ENCODE peak calls at places on chromosome 19, in four cellular contexts. A, J, X and S are unnamed samples.
A peak's percentile ranks its signal among the peaks of the same experiment; 100 is the strongest.

GRCh38 chr19:5281588-5281987 is 59.0 kb downstream of the PTPRS start:
- DNase-seq in A (peak; percentile 92), J (no peak), X (peak; percentile 78), S (no peak)

GRCh38 chr19:1832046-1832663 is 16.1 kb downstream of the REXO1 start:
- DNase-seq in A (no peak), J (no peak), X (no peak), S (no peak)

GRCh38 chr19:34363094-34363493 is 1.9 kb upstream of the GPI start:
- DNase-seq in A (no peak), J (no peak), X (no peak), S (no peak)

GRCh38 chr19:4909172-4909896 is at the start of gene UHRF1:
- DNase-seq in A (no peak), J (peak; percentile 79), X (no peak), S (peak; percentile 91)

GRCh38 chr19:2986951-2987491 is 9.7 kb downstream of the TLE6 start:
- DNase-seq in A (no peak), J (no peak), X (no peak), S (no peak)

GRCh38 chr19:38952395-38953165 is 21.8 kb downstream of the MRPS12 start:
- DNase-seq in A (no peak), J (peak; percentile 68), X (no peak), S (peak; percentile 70)

GRCh38 chr19:44903602-44904425 is 1.8 kb upstream of the APOE start:
- DNase-seq in A (peak; percentile 82), J (peak; percentile 64), X (peak; percentile 70), S (peak; percentile 65)

GRCh38 chr19:2426661-2427322 is 594 bp downstream of the TIMM13 start:
- DNase-seq in A (peak; percentile 79), J (peak; percentile 39), X (no peak), S (peak; percentile 64)

GRCh38 chr19:39680593-39680992 is 23.7 kb upstream of the LGALS14 start:
- DNase-seq in A (no peak), J (no peak), X (no peak), S (no peak)

GRCh38 chr19:8880864-8881488 is 48.8 kb downstream of the MBD3L1 start:
- DNase-seq in A (no peak), J (no peak), X (no peak), S (no peak)

GRCh38 chr19:47473336-47473735 is 1.6 kb upstream of the SLC8A2 start:
- DNase-seq in A (no peak), J (no peak), X (no peak), S (no peak)

GRCh38 chr19:41530184-41530534 is 45.8 kb upstream of the CEACAM21 start:
- DNase-seq in A (no peak), J (no peak), X (no peak), S (no peak)

GRCh38 chr19:16477311-16477710 is 5.5 kb upstream of the EPS15L1 start:
- DNase-seq in A (no peak), J (no peak), X (no peak), S (no peak)

GRCh38 chr19:58317481-58318072 is 9.2 kb upstream of the ZSCAN22 start:
- DNase-seq in A (no peak), J (peak; percentile 34), X (no peak), S (peak; percentile 33)

GRCh38 chr19:7526093-7526929 is 3.9 kb downstream of the MCOLN1 start:
- DNase-seq in A (no peak), J (no peak), X (no peak), S (no peak)

GRCh38 chr19:39515551-39516191 is 732 bp downstream of the SELENOV start:
- DNase-seq in A (no peak), J (no peak), X (no peak), S (no peak)

GRCh38 chr19:50823389-50824042 is at the start of gene KLK1:
- DNase-seq in A (no peak), J (no peak), X (no peak), S (no peak)

GRCh38 chr19:4013886-4014540 is 6.5 kb downstream of the PIAS4 start:
- DNase-seq in A (peak; percentile 66), J (no peak), X (no peak), S (no peak)

GRCh38 chr19:45168767-45169351 is 8.1 kb upstream of the NKPD1 start:
- DNase-seq in A (no peak), J (no peak), X (no peak), S (no peak)

GRCh38 chr19:23698711-23699520 is 11.9 kb upstream of the ZNF675 start:
- DNase-seq in A (no peak), J (no peak), X (no peak), S (no peak)

GRCh38 chr19:13057147-13057572 is 45.5 kb downstream of the LYL1 start:
- DNase-seq in A (no peak), J (no peak), X (no peak), S (no peak)
- H3K4me1 ChIP-seq in A (peaks cover 100% of the 10 kb centered on the region), J (peaks cover 13% of the 10 kb centered on the region), X (peaks cover 100% of the 10 kb centered on the region), S (peaks cover 82% of the 10 kb centered on the region)

GRCh38 chr19:55189424-55189823 is 9.3 kb upstream of the SYT5 start:
- DNase-seq in A (peak; percentile 87), J (no peak), X (no peak), S (no peak)

GRCh38 chr19:55186080-55186479 is 6.0 kb upstream of the SYT5 start:
- DNase-seq in A (no peak), J (no peak), X (no peak), S (no peak)

GRCh38 chr19:55193481-55193880 is 13.4 kb upstream of the SYT5 start:
- DNase-seq in A (no peak), J (no peak), X (no peak), S (no peak)

DNA sequence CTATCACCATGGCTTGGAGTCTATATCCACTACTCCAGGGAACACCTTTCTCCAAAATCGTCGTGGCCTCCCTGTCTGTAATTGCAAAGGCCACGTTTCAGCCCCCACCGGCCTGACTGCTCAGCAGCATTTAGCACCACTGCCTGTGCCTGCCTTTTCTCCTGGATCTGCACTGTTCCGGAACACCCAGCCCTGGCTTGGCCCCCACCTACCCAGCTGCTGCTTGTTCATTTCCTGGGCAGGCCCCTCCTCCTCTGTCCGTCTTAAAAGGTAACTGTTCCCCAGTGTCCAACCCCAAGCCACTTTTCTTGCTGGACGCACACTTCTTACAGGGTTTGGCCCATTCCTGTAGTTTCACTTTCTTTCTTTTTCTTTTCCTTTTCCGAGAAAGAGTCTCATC is 8.5 kb upstream of the SYT5 start:
- DNase-seq in A (no peak), J (peak; percentile 8), X (no peak), S (no peak)
- H3K4me3 ChIP-seq in A (no peak overlapping the region), J (no peak overlapping the region), X (no peak overlapping the region), S (no peak overlapping the region)

GRCh38 chr19:18839465-18840287 is 7.9 kb downstream of the UPF1 start:
- DNase-seq in A (no peak), J (no peak), X (no peak), S (no peak)
- H3K27ac ChIP-seq in A (no peak overlapping the region), J (no peak overlapping the region), X (no peak overlapping the region), S (no peak overlapping the region)

DNA sequence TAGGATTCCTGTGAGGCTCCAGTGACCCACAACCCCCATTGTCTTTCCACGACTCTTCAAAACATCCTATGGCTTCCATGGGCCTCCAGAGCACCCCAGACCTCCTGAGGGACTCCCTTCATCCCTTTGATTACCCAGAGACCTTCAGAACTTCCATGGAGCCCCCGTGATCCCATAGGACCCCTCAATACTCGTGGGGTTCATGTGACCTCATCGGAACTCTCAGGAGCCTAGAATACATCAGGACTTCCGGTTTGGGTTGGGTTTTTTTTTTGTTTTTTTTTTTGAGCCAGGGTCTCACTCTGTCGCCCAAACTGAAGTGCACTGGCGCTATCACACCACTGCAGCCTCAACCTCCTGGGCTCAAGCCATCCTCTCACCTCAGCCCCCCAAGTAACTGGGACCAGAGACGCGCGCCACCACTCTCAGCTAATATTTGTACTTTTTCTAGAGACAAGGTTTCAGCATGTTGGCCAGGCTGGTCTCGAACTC is 778 bp downstream of the ALDH16A1 start:
- DNase-seq in A (no peak), J (no peak), X (no peak), S (no peak)
- H3K4me1 ChIP-seq in A (peaks cover 16% of the 10 kb centered on the region), J (peaks cover 37% of the 10 kb centered on the region), X (peaks cover 71% of the 10 kb centered on the region), S (peaks cover 17% of the 10 kb centered on the region)

GRCh38 chr19:53554804-53555203 is 16.9 kb downstream of the ZNF331 start:
- DNase-seq in A (no peak), J (no peak), X (no peak), S (no peak)
- H3K4me3 ChIP-seq in A (peak overlapping the region; percentile 54), J (peak overlapping the region; percentile 66), X (peak overlapping the region; percentile 57), S (peak overlapping the region; percentile 61)

GRCh38 chr19:31211088-31211487 is 138.1 kb downstream of the TSHZ3 start:
- DNase-seq in A (no peak), J (no peak), X (no peak), S (no peak)

GRCh38 chr19:31214997-31215396 is 134.2 kb downstream of the TSHZ3 start:
- DNase-seq in A (no peak), J (no peak), X (no peak), S (no peak)

DNA sequence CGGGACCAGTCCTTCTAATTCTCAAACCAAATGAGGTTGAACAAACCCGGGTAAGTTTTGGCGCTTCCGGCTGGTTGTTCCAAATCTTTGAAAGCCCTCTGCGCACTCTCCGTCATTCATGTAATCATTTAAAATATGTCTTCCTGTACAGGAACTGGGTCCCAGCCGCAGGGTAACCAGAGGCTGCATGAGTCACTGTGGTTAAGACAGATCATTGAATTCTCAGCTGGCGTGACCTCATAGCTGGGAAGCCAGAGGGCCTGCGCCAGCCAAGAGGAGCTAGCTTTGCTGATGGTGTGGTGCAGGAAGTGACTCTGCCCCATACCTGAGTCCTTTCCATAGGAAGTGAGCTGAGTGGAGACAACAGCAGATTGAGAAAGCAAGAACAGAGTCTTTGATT is 135.2 kb downstream of the TSHZ3 start:
- DNase-seq in A (peak; percentile 76), J (peak; percentile 95), X (no peak), S (peak; percentile 92)
- H3K27ac ChIP-seq in A (no peak overlapping the region), J (peak overlapping the region; percentile 34), X (no peak overlapping the region), S (peak overlapping the region; percentile 31)

GRCh38 chr19:6433165-6433564 is 398 bp downstream of the SLC25A41 start:
- DNase-seq in A (no peak), J (no peak), X (no peak), S (no peak)
- H3K4me1 ChIP-seq in A (no peaks in the 10 kb centered on the region), J (no peaks in the 10 kb centered on the region), X (no peaks in the 10 kb centered on the region), S (no peaks in the 10 kb centered on the region)